ENCODE peak calls at places on chromosomes 12 and 14, in eight cellular contexts. W is IMR-90, R is body of pancreas, D is ovary, O is spleen, N is HepG2, A is stomach, E is tibial nerve. P is an unnamed sample. For H3K4me1, the result is how much of the 10 kb centered on the place peaks cover.

GRCh38 chr12:12033589-12034223 is 37.0 kb upstream of the BCL2L14 start:
- DNase-seq in W (no peak), D (no peak), R (no peak), A (no peak), O (no peak), N (no peak), E (no peak), P (no peak)

GRCh38 chr12:128690641-128691040 is 133.1 kb downstream of the SLC15A4 start:
- DNase-seq in N (no peak), W (no peak), O (no peak), D (no peak), A (no peak), R (no peak), E (no peak), P (no peak)

GRCh38 chr14:33509927-33510535 is 440.8 kb downstream of the EGLN3 start:
- DNase-seq in N (no peak), O (no peak), W (no peak), E (no peak), R (no peak), D (peak), A (no peak), P (no peak)

GRCh38 chr12:109377139-109377685 is 29.5 kb downstream of the MYO1H start:
- DNase-seq in D (no peak), E (no peak), O (no peak), R (no peak), N (no peak), A (no peak), W (no peak), P (no peak)

GRCh38 chr14:26282578-26282977 is 315.3 kb downstream of the NOVA1 start:
- DNase-seq in N (no peak), E (no peak), A (no peak), W (no peak), D (no peak), R (no peak), O (no peak), P (no peak)

GRCh38 chr12:27551172-27551840 is 27.3 kb downstream of the PPFIBP1 start:
- DNase-seq in N (no peak), O (no peak), E (no peak), W (no peak), D (no peak), R (no peak), A (no peak), P (no peak)

GRCh38 chr12:47394070-47394469 is 311.8 kb downstream of the RPAP3 start:
- DNase-seq in W (no peak), O (no peak), D (no peak), A (no peak), E (no peak), N (no peak), R (no peak), P (no peak)

GRCh38 chr14:85439696-85440328 is 90.1 kb upstream of the FLRT2 start:
- DNase-seq in E (no peak), N (no peak), O (no peak), R (no peak), A (no peak), D (no peak), W (no peak), P (no peak)

GRCh38 chr12:57243521-57244305 is 7.3 kb downstream of the STAC3 start:
- DNase-seq in A (peak), E (no peak), O (peak), R (peak), N (peak), D (peak), W (peak), P (peak)

GRCh38 chr12:46356655-46357437 is 15.7 kb downstream of the SLC38A2 start:
- DNase-seq in D (no peak), N (no peak), R (no peak), O (no peak), A (no peak), E (no peak), W (no peak), P (no peak)

GRCh38 chr12:124764451-124764850 is 99.2 kb downstream of the SCARB1 start:
- DNase-seq in E (peak), A (no peak), D (no peak), O (no peak), W (peak), R (peak), N (no peak), P (no peak)

GRCh38 chr14:69910871-69911270 is 31.7 kb downstream of the SMOC1 start:
- DNase-seq in E (no peak), W (no peak), N (no peak), A (no peak), D (no peak), R (no peak), O (no peak), P (no peak)

GRCh38 chr14:84622357-84622756 is 907.6 kb upstream of the FLRT2 start:
- DNase-seq in R (no peak), E (no peak), D (no peak), A (no peak), W (no peak), N (no peak), O (no peak), P (no peak)

GRCh38 chr12:124720687-124721500 is 142.8 kb downstream of the SCARB1 start:
- DNase-seq in W (peak), D (peak), E (no peak), O (no peak), A (peak), N (no peak), R (peak), P (peak)

GRCh38 chr12:54019924-54020586 is 8.2 kb upstream of the HOXC6 start:
- DNase-seq in N (no peak), A (no peak), W (no peak), D (peak), O (no peak), E (no peak), R (no peak), P (no peak)

GRCh38 chr14:95474941-95475340 is 41.5 kb downstream of the SYNE3 start:
- DNase-seq in D (no peak), W (no peak), A (no peak), E (no peak), N (no peak), R (no peak), O (no peak), P (no peak)

GRCh38 chr12:4281173-4281654 is 7.7 kb downstream of the CCND2 start:
- DNase-seq in R (no peak), E (no peak), D (no peak), N (no peak), A (no peak), W (no peak), O (no peak), P (peak)

GRCh38 chr14:88599761-88600439 is 37.1 kb downstream of the ZC3H14 start:
- DNase-seq in O (no peak), D (no peak), R (no peak), W (no peak), N (no peak), E (no peak), A (no peak), P (no peak)

GRCh38 chr12:26205946-26206345 is 10.6 kb downstream of the SSPN start:
- DNase-seq in N (no peak), R (no peak), E (no peak), O (no peak), A (no peak), D (no peak), W (no peak), P (no peak)

GRCh38 chr14:20278414-20278813 is 27.3 kb downstream of the TTC5 start:
- DNase-seq in A (no peak), D (peak), E (peak), O (no peak), N (no peak), R (peak), W (peak), P (no peak)

GRCh38 chr12:52139579-52140062 is 52.2 kb downstream of the KRT80 start:
- DNase-seq in N (no peak), A (peak), W (peak), R (peak), E (no peak), D (no peak), O (peak), P (no peak)

GRCh38 chr14:28759056-28759657 is 7.4 kb upstream of the FOXG1 start:
- DNase-seq in W (no peak), E (no peak), N (no peak), D (no peak), A (no peak), O (no peak), R (no peak), P (no peak)

GRCh38 chr14:102187044-102187443 is 47.3 kb downstream of the WDR20 start:
- DNase-seq in W (peak), E (no peak), A (no peak), O (no peak), N (no peak), D (no peak), R (no peak), P (peak)

GRCh38 chr12:115267891-115268290 is 583.9 kb upstream of the TBX3 start:
- DNase-seq in O (no peak), E (no peak), W (no peak), A (no peak), N (no peak), R (no peak), D (no peak), P (no peak)

GRCh38 chr14:39626589-39627576 is 194.7 kb upstream of the FBXO33 start:
- DNase-seq in D (no peak), E (no peak), R (no peak), W (no peak), O (peak), N (no peak), A (no peak), P (no peak)

GRCh38 chr12:89181271-89181920 is 170.9 kb downstream of the DUSP6 start:
- DNase-seq in W (peak), E (no peak), A (no peak), R (no peak), O (no peak), N (no peak), D (no peak), P (no peak)

GRCh38 chr12:32312049-32312670 is 87.2 kb upstream of the FGD4 start:
- DNase-seq in D (no peak), W (peak), O (no peak), N (peak), A (no peak), E (no peak), R (no peak), P (no peak)

GRCh38 chr12:24661657-24662096 is 287.2 kb downstream of the BCAT1 start:
- DNase-seq in N (peak), E (peak), R (peak), A (peak), W (peak), D (no peak), O (no peak), P (no peak)

GRCh38 chr14:80587096-80587724 is 354.3 kb downstream of the CEP128 start:
- DNase-seq in A (no peak), D (no peak), R (no peak), N (peak), W (peak), O (no peak), E (no peak), P (no peak)

GRCh38 chr14:91041450-91041849 is 19.0 kb downstream of the RPS6KA5 start:
- DNase-seq in N (no peak), R (no peak), D (no peak), E (no peak), W (no peak), A (no peak), O (no peak), P (no peak)

GRCh38 chr14:99247091-99247729 is 24.8 kb downstream of the BCL11B start:
- DNase-seq in R (no peak), W (no peak), D (no peak), E (no peak), N (no peak), O (no peak), A (no peak), P (no peak)

GRCh38 chr12:82942963-82943362 is 256.3 kb downstream of the TMTC2 start:
- DNase-seq in D (no peak), R (no peak), E (no peak), W (peak), N (no peak), A (no peak), O (no peak), P (no peak)

DNA sequence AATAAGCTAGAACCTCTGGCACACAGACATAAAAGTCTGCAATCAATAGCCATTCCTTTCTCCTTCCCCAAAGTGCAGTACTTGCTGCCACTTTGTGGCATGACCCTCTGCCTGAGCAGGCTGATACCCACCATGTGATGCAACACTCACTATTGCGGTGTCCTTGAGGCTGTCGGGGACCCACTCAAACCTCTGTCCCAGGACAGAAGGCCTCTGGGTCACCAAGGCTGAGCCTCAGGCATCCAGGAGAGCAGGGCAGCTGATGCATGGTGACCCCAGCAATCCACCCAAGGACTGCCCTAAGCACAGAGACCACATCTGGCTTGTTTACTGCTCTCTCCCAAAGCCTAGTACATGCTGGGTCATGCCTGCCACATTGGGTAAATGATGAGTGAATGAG is 114.2 kb downstream of the DPF3 start:
- DNase-seq in E (no peak), R (no peak), D (no peak), O (no peak), N (no peak), W (no peak), A (no peak), P (no peak)
- H3K4me1 ChIP-seq in E (under half), R (under half), D (under half), O (under half), N (half or more), W (under half), A (under half), P (under half)

GRCh38 chr14:93972618-93973205 is 3.7 kb downstream of the ASB2 start:
- DNase-seq in N (no peak), R (no peak), A (no peak), D (no peak), O (no peak), E (no peak), W (no peak), P (no peak)
- TF ChIP-seq POLR2A in N (no peak), R (no peak), A (no peak), D (no peak), O (no peak), E (no peak), W (no peak), P (no peak)

GRCh38 chr14:56135001-56135400 is 16.8 kb downstream of the PELI2 start:
- DNase-seq in W (no peak), A (peak), R (peak), N (no peak), O (no peak), E (no peak), D (no peak), P (no peak)

GRCh38 chr14:56136571-56137498 is 18.6 kb downstream of the PELI2 start:
- DNase-seq in A (no peak), R (no peak), O (no peak), E (no peak), N (no peak), D (no peak), W (peak), P (no peak)

GRCh38 chr14:56135668-56136067 is 17.5 kb downstream of the PELI2 start:
- DNase-seq in N (no peak), R (no peak), E (no peak), O (no peak), A (no peak), W (no peak), D (no peak), P (no peak)

GRCh38 chr14:56138987-56139386 is 20.8 kb downstream of the PELI2 start:
- DNase-seq in O (no peak), W (no peak), A (no peak), R (no peak), E (no peak), D (no peak), N (no peak), P (no peak)

GRCh38 chr14:56137842-56138241 is 19.6 kb downstream of the PELI2 start:
- DNase-seq in N (no peak), E (no peak), R (peak), W (no peak), A (no peak), D (no peak), O (no peak), P (no peak)
- H3K27ac ChIP-seq in N (no peak), E (no peak), R (peak), W (no peak), A (no peak), D (no peak), O (no peak), P (no peak)

DNA sequence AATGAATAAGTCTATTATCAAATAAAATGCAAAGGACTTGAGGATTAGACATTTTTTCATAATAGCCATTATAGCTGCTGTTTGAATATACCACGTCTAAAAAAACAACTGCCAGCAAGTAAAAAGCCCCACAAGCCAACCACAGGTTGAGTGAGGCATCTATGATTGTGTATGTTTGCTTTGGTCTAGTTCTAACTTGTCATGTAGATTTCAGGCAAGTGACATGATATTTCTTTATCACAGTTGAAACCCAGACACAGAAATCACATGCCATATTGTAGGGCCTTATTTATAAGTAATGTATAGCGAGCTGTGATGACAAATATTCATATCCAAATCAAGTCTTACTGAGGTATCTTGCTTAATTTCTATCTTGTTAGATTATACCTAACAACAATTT is 225.8 kb downstream of the EMP1 start:
- DNase-seq in R (no peak), A (no peak), W (no peak), D (no peak), O (no peak), E (no peak), N (no peak), P (no peak)
- H3K4me1 ChIP-seq in R (under half), A (under half), W (under half), D (under half), O (under half), E (under half), N (under half), P (under half)

DNA sequence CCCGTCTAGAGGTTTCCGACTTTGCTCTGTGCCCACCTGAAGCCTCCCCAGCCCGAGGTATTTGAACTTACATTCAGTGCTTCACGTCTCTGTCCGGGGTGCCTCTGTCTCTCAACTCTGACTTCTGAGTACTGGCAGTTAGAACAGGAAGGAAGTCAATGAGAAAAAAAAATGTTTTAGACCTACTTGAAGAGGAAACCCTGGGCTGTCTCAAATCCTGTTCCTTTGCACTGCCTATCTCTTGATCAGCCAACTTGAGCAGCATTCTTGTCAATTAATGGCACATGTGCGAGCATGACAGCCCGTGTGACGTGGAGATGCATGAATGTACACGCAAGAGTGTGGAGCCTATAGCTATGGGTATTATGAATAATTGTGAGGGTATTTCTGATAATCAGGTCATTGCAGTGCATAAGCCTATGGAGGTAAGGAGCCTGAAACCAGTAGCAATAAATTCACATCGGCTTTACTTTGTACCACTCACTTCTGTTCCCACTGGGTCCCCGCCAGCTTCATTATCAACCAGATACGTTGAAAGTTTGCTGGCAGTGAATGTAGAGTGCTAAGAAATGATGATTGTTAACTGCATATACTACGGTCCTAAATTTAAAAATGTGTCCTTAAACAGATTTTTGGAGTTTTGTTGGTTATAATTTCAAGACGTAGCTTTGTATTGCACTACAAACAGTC is at the start of gene ARHGDIB:
- DNase-seq in A (peak), D (no peak), E (no peak), N (no peak), R (peak), O (peak), W (no peak), P (no peak)
- TF ChIP-seq POLR2A in A (no peak), D (no peak), E (no peak), N (no peak), R (peak), O (peak), W (no peak), P (no peak)

GRCh38 chr14:86942939-86943338 is 1050.0 kb downstream of the GALC start:
- DNase-seq in A (no peak), R (no peak), W (no peak), D (no peak), N (no peak), O (no peak), E (no peak), P (no peak)

GRCh38 chr14:86944434-86944833 is 1048.5 kb downstream of the GALC start:
- DNase-seq in E (no peak), N (no peak), A (no peak), O (no peak), W (no peak), D (no peak), R (no peak), P (no peak)

GRCh38 chr14:86946446-86946845 is 1046.5 kb downstream of the GALC start:
- DNase-seq in O (no peak), A (no peak), N (no peak), E (no peak), W (no peak), D (no peak), R (no peak), P (no peak)

GRCh38 chr14:86938356-86938755 is 1054.6 kb downstream of the GALC start:
- DNase-seq in R (peak), W (no peak), A (no peak), O (no peak), N (no peak), D (no peak), E (no peak), P (no peak)

GRCh38 chr14:86943391-86944365 is 1049.3 kb downstream of the GALC start:
- DNase-seq in O (no peak), N (no peak), D (no peak), A (no peak), W (no peak), R (no peak), E (no peak), P (no peak)
- H3K27ac ChIP-seq in O (no peak), N (no peak), D (no peak), A (no peak), W (no peak), R (no peak), E (no peak), P (no peak)

P was measured in uterus.